ENCODE peak calls at places on chromosomes 3 and 15, in four cellular contexts. F, H, T and B are unnamed samples.

GRCh38 chr3:135516143-135516542 is 449.4 kb upstream of the PPP2R3A start:
- DNase-seq in T (peak), H (no peak), F (peak), B (peak)

GRCh38 chr3:194273396-194274310 is 77.5 kb downstream of the CPN2 start:
- DNase-seq in F (no peak), T (no peak), H (no peak), B (peak)

GRCh38 chr3:30310251-30310954 is 296.0 kb upstream of the TGFBR2 start:
- DNase-seq in H (no peak), F (no peak), T (no peak), B (no peak)

GRCh38 chr3:64229903-64230302 is 4.6 kb upstream of the PRICKLE2 start:
- DNase-seq in T (no peak), F (no peak), H (no peak), B (no peak)

GRCh38 chr15:48642795-48643194 is 2.7 kb downstream of the FBN1 start:
- DNase-seq in T (no peak), H (no peak), F (no peak), B (no peak)

GRCh38 chr3:15496341-15496664 is 25.2 kb downstream of the COLQ start:
- DNase-seq in H (no peak), F (no peak), T (no peak), B (no peak)

GRCh38 chr15:70722266-70723123 is 40.9 kb downstream of the UACA start:
- DNase-seq in F (peak), T (peak), H (no peak), B (no peak)

GRCh38 chr15:38611228-38611627 is 46.6 kb upstream of the RASGRP1 start:
- DNase-seq in T (no peak), H (no peak), F (no peak), B (no peak)

GRCh38 chr3:57444469-57444868 is 99.7 kb downstream of the DNAH12 start:
- DNase-seq in H (no peak), F (no peak), T (no peak), B (no peak)

GRCh38 chr3:8532251-8532831 is 30.7 kb downstream of the LMCD1 start:
- DNase-seq in F (no peak), H (no peak), T (no peak), B (no peak)

GRCh38 chr3:23612296-23612891 is 193.4 kb upstream of the UBE2E1 start:
- DNase-seq in F (no peak), H (no peak), T (no peak), B (no peak)

GRCh38 chr3:184262166-184262926 is 993 bp upstream of the CAMK2N2 start:
- DNase-seq in F (no peak), T (peak), H (no peak), B (peak)

GRCh38 chr15:59515190-59515589 is 77.2 kb downstream of the FAM81A start:
- DNase-seq in T (no peak), H (no peak), F (no peak), B (no peak)

GRCh38 chr3:14431928-14432834 is 29.8 kb downstream of the SLC6A6 start:
- DNase-seq in H (peak), F (peak), T (peak), B (no peak)

GRCh38 chr15:101451192-101451799 is 38.2 kb downstream of the PCSK6 start:
- DNase-seq in F (no peak), H (no peak), T (peak), B (no peak)

GRCh38 chr3:166734734-166735133 is 645.4 kb downstream of the ZBBX start:
- DNase-seq in F (no peak), T (no peak), H (no peak), B (no peak)

GRCh38 chr3:119184808-119185690 is 11.7 kb downstream of the UPK1B start:
- DNase-seq in F (peak), T (no peak), H (no peak), B (no peak)

GRCh38 chr3:183324083-183324482 is 71.0 kb downstream of the B3GNT5 start:
- DNase-seq in F (no peak), T (peak), H (no peak), B (no peak)

GRCh38 chr3:110123929-110124328 is 786.6 kb upstream of the DPPA4 start:
- DNase-seq in H (no peak), F (no peak), T (no peak), B (no peak)

GRCh38 chr15:63414474-63415201 is 33.0 kb upstream of the CA12 start:
- DNase-seq in T (no peak), F (no peak), H (no peak), B (no peak)

GRCh38 chr15:95051881-95052280 is 820.5 kb downstream of the MCTP2 start:
- DNase-seq in H (no peak), F (no peak), T (no peak), B (no peak)

GRCh38 chr3:101203411-101203810 is 117.0 kb downstream of the IMPG2 start:
- DNase-seq in H (no peak), T (no peak), F (no peak), B (no peak)

GRCh38 chr3:74624301-74624700 is 9.8 kb upstream of the CNTN3 start:
- DNase-seq in T (no peak), F (no peak), H (no peak), B (no peak)

GRCh38 chr15:92603278-92603677 is 52.3 kb downstream of the FAM174B start:
- DNase-seq in T (no peak), H (no peak), F (no peak), B (no peak)
- TF ChIP-seq CREM in T (no peak), H (no peak), F (no peak), B (no peak)

DNA sequence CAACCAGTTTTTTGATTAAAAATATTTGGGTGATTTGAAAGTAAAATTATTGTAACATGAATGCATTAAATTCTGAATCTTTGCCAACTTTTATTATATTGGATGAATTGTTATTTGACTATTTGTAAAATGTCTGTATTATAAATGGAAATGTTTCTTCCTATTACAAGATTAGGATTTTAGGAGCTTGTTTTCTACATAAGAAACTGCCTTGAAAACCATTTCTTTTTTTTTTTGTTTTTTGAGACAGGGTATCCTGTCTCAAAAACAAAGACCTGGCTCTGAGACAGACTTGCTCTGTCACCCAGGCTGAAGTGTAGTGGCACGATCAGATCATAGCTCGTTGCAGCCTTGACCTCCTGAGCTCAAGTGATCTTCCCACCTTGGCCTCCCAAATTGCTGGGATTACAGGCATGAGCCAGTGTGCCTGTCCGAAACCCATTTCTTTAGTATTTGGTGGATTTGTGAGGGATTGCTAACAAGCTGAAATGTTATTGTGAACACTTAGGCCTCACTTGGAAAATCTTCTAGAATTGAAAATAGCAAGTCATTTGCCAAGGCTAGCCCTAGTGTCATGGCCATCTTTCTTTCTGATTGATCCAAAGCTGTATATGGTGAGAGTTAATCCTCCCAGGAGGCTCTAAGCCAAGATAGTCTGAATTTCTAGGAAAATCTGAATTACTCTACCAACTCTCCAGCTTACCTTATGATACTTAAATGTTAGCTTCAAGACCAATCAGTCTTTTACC is 100.3 kb downstream of the FNDC3B start:
- DNase-seq in H (no peak), F (no peak), T (no peak), B (no peak)
- TF ChIP-seq CREM in H (no peak), F (no peak), T (no peak), B (no peak)

DNA sequence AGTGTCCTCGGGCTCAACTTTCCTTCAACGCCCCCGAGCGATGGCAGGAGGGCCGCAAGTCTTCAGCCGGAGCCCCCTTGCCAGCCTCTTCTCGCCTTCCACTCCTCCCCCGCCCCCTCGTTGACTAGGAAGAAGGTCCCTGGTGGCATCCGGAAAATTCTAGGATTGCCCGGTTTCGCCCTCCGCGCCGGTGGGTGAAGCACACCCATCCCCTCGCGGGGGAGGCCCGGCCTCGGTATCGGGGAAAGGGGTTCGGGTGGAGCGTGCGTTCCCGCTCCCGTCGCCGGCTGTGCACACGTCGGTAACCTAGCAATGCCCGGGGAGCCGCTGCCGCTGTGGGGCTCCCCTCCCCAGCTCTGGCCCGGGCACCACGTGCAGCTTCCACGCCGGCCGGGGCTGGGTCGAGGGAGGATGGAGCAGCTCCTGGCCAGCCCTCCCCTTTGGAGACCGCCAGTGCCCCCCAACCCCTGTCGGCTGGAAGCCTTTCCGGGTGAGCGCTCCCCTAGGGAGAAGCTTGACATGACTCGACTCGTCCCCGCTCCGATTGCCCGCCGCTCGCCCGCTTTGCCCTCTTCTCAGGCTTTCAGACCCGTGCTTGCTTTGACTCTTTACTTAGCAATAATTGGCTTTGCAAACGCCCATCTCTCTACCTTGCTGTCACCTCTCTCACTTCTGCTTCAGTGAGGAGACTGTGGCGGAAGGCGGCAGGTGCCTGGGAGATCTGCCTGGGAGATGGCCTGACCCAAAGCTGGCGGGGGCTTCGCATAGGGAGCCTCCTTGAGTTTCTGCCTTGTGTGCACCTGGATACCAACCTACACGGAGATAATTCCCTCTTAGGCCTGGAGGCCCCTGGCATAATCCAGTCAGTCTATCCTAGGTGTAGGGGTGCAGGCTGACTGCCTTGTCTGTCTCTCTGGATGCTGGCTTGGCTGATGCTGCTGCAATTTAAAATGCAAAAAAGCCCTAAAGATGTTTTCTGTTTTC is 1.4 kb downstream of the CACNA1D start:
- DNase-seq in F (no peak), T (no peak), H (no peak), B (peak)
- TF ChIP-seq CREM in F (no peak), T (no peak), H (no peak), B (no peak)

GRCh38 chr15:42315435-42316020 is 42.3 kb upstream of the TMEM87A start:
- DNase-seq in T (no peak), H (no peak), F (no peak), B (no peak)
- TF ChIP-seq CREM in T (no peak), H (no peak), F (no peak), B (no peak)

GRCh38 chr15:31200735-31201151 is 99.2 kb upstream of the TRPM1 start:
- DNase-seq in F (peak), H (no peak), T (peak), B (peak)
- TF ChIP-seq CREM in F (no peak), H (no peak), T (no peak), B (no peak)

DNA sequence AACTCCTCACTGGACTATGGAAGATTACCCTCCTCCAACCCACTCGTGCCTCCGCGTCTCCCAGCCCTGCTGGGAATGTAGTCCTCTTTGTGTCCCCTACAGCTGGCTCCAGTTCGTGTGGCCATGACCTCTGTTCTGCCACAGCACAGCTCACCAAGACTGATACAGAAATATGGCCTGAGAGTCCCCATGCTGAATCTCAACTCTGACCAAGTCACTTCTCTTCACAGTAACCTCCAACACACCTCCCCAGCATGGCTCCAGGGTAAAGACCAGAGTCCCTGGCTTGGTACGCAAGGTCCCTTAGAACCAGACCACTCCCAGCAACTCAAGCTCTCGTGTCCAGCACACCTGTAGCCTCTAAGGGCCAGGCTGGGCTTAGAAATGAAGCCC is 2.3 kb upstream of the COL7A1 start:
- DNase-seq in F (no peak), H (no peak), T (no peak), B (no peak)
- TF ChIP-seq CREM in F (no peak), H (no peak), T (no peak), B (no peak)

GRCh38 chr3:49295489-49296058 is 18.5 kb upstream of the C3orf62 start:
- DNase-seq in T (peak), F (peak), H (no peak), B (peak)
- TF ChIP-seq CREM in T (no peak), F (no peak), H (no peak), B (no peak)

GRCh38 chr15:88894348-88894818 is 961 bp downstream of the HAPLN3 start:
- DNase-seq in T (peak), F (peak), H (no peak), B (peak)
- TF ChIP-seq CREM in T (no peak), F (no peak), H (no peak), B (no peak)

DNA sequence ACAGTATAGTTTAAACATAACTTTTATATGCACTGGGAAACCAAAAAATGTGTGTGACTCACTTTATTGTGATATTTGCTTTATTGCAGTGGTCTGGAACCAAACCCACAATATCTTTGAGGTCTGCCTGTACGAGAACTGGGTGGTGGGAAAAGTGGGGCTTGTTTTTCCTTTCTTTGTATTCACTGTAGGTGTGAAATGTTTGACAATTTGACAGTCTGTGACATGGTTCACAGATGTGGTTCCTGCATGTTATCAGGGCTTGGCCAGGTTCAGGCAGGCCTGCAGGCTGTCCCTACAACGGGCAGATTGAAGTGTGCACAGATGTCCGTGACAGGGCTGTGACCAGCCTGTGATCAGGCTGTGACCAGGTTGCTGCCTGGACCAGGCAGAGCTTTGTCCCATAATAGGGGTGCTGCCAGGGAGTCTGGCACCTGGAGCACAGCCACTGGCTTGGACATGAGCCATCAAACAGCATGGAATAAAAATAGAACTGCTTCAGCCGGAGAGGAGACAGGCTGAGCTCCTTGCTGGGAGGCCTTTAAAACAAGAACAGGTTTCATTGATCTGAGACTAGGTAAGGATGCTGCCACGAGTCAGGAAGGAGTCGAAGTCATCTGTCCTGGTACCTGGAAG is 61.0 kb downstream of the KLF13 start:
- DNase-seq in F (no peak), T (no peak), H (no peak), B (no peak)
- TF ChIP-seq CREM in F (no peak), T (no peak), H (no peak), B (no peak)

DNA sequence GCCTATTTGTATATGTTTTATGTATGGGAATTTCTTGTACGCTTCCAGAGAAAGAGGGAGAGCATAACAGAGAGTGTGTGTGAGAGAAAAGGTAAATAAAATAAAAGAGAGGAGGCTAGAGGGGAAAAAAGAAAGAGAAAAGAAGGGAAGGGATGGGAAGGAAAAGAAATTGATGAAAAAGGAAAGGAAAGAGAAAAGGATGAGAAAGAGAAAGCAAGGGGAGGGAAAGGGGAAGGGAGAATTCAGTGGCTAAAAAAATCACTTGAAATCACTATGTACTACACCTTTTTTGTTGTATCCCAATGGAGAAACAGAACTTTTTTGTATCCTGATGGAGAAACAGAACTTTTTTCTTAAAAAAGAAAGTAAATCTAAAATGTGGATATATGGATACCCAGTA is 165.5 kb upstream of the MBNL1 start:
- DNase-seq in F (no peak), T (no peak), H (no peak), B (no peak)
- TF ChIP-seq CREM in F (no peak), T (no peak), H (no peak), B (no peak)